ENCODE peak calls at places on chromosome 20, in six cellular contexts. I is A549, O is tibial nerve, B is stomach, Y is GM12878, F is K562. Z is an unnamed sample.
A peak's percentile ranks its signal among the peaks of the same experiment; 100 is the strongest.

GRCh38 chr20:5215592-5216304 is 88.9 kb downstream of the CDS2 start:
- DNase-seq in I (no peak), O (no peak), B (no peak), Y (no peak), F (no peak), Z (no peak)

GRCh38 chr20:17680836-17681740 is 954 bp downstream of the RRBP1 start:
- DNase-seq in I (peak; percentile 80), O (peak; percentile 62), B (peak; percentile 89), Y (no peak), F (peak; percentile 65), Z (peak; percentile 90)

GRCh38 chr20:64079273-64080012 is at the start of gene RGS19:
- DNase-seq in I (peak; percentile 72), O (peak; percentile 49), B (peak; percentile 82), Y (no peak), F (peak; percentile 94), Z (peak; percentile 60)

GRCh38 chr20:14234666-14235295 is 102.6 kb downstream of the FLRT3 start:
- DNase-seq in I (peak; percentile 27), O (no peak), B (no peak), Y (no peak), F (no peak), Z (no peak)

GRCh38 chr20:16580127-16580526 is 6.9 kb upstream of the KIF16B start:
- DNase-seq in I (peak; percentile 33), O (no peak), B (no peak), Y (no peak), F (no peak), Z (no peak)

GRCh38 chr20:54468082-54468481 is 7.3 kb upstream of the DOK5 start:
- DNase-seq in I (no peak), O (no peak), B (no peak), Y (no peak), F (no peak), Z (no peak)

GRCh38 chr20:44743080-44743701 is 2.5 kb upstream of the KCNK15 start:
- DNase-seq in I (no peak), O (no peak), B (no peak), Y (no peak), F (no peak), Z (no peak)

GRCh38 chr20:52494244-52494643 is 302.7 kb upstream of the ZFP64 start:
- DNase-seq in I (peak; percentile 10), O (no peak), B (no peak), Y (no peak), F (no peak), Z (no peak)

GRCh38 chr20:64167676-64168075 is 3.4 kb downstream of the MYT1 start:
- DNase-seq in I (no peak), O (no peak), B (no peak), Y (no peak), F (no peak), Z (no peak)

GRCh38 chr20:48042628-48043027 is 257.3 kb upstream of the SULF2 start:
- DNase-seq in I (no peak), O (no peak), B (no peak), Y (no peak), F (no peak), Z (no peak)

GRCh38 chr20:62824476-62825287 is 7.8 kb downstream of the COL9A3 start:
- DNase-seq in I (no peak), O (no peak), B (peak; percentile 85), Y (no peak), F (peak; percentile 77), Z (no peak)

DNA sequence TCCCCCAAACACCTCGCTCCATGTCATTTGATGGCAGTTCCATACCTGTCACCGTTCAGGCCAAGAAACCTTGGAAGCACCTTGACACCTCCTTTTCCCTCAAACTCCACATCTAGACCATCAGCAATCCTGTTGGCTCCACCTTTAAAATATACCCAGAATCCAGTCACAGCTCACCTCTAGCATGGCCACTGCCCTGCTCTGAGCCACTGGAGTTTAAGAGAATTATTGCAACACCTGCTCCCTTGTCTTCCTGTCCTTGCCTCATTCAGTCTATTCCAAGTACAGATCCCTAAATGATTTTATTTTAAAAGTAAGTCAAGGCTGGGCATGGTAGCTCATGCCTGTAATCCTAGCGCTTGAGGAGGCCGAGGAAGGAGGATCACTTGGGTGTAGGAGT is 11.6 kb upstream of the TRIB3 start:
- DNase-seq in I (no peak), O (no peak), B (no peak), Y (no peak), F (no peak), Z (no peak)
- TF ChIP-seq CTCF in I (no peak), O (no peak), B (no peak), Y (no peak), F (no peak), Z (no peak)

GRCh38 chr20:37991506-37992302 is 41.6 kb downstream of the TTI1 start:
- DNase-seq in I (no peak), O (no peak), B (no peak), Y (no peak), F (no peak), Z (no peak)

GRCh38 chr20:37990571-37991151 is 42.6 kb downstream of the TTI1 start:
- DNase-seq in I (peak; percentile 52), O (no peak), B (peak; percentile 71), Y (peak; percentile 84), F (no peak), Z (no peak)

GRCh38 chr20:37987602-37988290 is 45.5 kb downstream of the TTI1 start:
- DNase-seq in I (no peak), O (no peak), B (no peak), Y (no peak), F (no peak), Z (no peak)

GRCh38 chr20:37988555-37988954 is 44.7 kb downstream of the TTI1 start:
- DNase-seq in I (no peak), O (no peak), B (no peak), Y (no peak), F (no peak), Z (no peak)

DNA sequence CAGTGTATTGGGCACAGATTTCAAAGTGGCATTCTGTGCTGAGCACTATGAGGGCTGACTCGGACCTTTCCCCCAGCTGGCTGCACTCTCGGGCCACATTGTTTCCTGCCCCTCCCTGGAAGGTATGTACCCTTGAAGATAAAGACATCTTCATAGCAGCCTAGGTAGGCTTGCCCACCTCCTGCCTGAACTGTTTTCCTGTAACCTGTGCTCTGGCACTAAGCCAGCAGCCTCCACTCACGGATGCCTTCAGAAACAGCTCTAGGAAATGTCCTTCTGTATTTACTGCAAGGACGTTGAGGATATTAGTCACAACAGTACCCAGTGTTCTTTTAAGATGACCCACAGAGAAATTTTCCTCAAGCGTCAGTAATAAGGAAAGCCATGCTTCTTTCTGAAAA is 43.7 kb downstream of the TTI1 start:
- DNase-seq in I (no peak), O (no peak), B (peak; percentile 86), Y (no peak), F (no peak), Z (no peak)
- TF ChIP-seq EP300 in I (no peak), O (no peak), B (no peak), Y (no peak), F (no peak), Z (no peak)

DNA sequence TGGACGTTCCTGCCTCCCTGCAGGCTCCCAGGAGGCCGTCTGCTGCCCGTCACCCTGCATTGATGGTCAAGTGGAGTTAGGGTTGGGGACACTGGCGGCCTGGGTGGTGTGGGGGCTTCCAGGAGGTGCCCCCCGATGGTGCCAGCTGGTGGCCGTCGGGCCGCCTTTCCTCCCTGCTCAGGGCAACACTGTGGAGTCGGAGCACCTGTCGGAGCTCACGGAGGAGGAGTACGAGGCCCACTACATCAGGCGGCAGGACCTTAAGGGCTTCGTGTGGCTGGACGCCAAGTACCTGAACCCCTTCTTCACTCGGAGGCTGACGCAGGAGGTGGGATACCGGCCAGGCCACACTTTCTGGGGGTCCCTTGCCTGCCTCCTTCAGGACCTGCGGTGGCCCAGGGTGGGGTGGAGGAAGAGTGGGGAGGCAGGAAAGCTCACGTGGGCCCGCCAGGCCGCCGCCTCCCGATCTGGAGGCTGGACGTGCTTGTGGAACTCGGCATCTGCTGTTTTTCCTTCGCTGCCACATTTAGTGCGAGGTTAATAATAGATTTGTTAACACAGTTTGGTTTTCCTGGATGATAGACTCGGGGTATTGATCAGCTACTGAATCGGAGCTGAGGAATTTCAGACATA is 28.6 kb downstream of the SPATA2 start:
- DNase-seq in I (no peak), O (no peak), B (no peak), Y (no peak), F (no peak), Z (no peak)
- H3K4me3 ChIP-seq in I (no peak overlapping the region), O (no peak overlapping the region), B (no peak overlapping the region), Y (no peak overlapping the region), F (no peak overlapping the region), Z (no peak overlapping the region)

GRCh38 chr20:36542019-36542488 is 735 bp downstream of the MYL9 start:
- DNase-seq in I (peak; percentile 39), O (peak; percentile 47), B (no peak), Y (no peak), F (peak; percentile 76), Z (peak; percentile 78)
- TF ChIP-seq CTCF in I (peak; percentile 32), O (peak; percentile 75), B (peak; percentile 33), Y (peak; percentile 27), F (peak; percentile 60), Z (peak; percentile 74)

DNA sequence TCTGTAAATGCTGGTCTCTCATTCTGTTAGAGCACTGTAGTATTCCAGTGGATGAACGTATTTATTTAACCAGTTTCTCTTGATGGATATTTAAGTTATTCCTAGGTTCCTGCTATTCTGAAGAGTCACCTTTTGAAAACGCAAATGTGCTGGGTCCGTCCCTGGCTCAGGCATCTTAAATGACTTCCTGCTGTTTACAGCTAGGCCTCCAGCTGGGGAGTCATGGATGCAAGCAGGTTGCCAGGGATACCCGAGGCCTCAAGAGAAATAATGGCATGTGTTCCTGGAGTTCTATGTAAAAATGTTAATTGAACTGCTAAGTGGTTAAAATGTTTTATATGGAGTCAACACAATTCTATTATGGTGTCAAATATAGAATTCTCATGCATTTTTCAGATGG is 61.0 kb upstream of the TGM3 start:
- DNase-seq in I (no peak), O (no peak), B (no peak), Y (no peak), F (no peak), Z (no peak)
- TF ChIP-seq EP300 in I (no peak), O (no peak), B (no peak), Y (no peak), F (no peak), Z (no peak)

GRCh38 chr20:21513181-21513663 is 642 bp downstream of the NKX2-2 start:
- DNase-seq in I (no peak), O (no peak), B (no peak), Y (no peak), F (no peak), Z (no peak)

GRCh38 chr20:21512634-21513180 is 1.2 kb downstream of the NKX2-2 start:
- DNase-seq in I (no peak), O (no peak), B (no peak), Y (no peak), F (no peak), Z (no peak)

GRCh38 chr20:21511485-21511849 is 2.4 kb downstream of the NKX2-2 start:
- DNase-seq in I (no peak), O (no peak), B (no peak), Y (no peak), F (no peak), Z (no peak)

GRCh38 chr20:21510995-21511394 is 2.9 kb downstream of the NKX2-2 start:
- DNase-seq in I (no peak), O (no peak), B (no peak), Y (no peak), F (no peak), Z (no peak)

GRCh38 chr20:21511850-21512633 is 1.8 kb downstream of the NKX2-2 start:
- DNase-seq in I (no peak), O (no peak), B (no peak), Y (no peak), F (no peak), Z (no peak)
- H3K4me3 ChIP-seq in I (peak overlapping the region; percentile 49), O (no peak overlapping the region), B (peak overlapping the region; percentile 39), Y (no peak overlapping the region), F (no peak overlapping the region), Z (no peak overlapping the region)